ENCODE peak calls at places on chromosomes 3 and 15, in four cellular contexts. T, R, V and N are unnamed samples.

GRCh38 chr3:11591401-11592266 is 52.1 kb downstream of the VGLL4 start:
- DNase-seq in T (no peak), R (no peak), V (no peak), N (peak; percentile 62)

GRCh38 chr15:68379759-68380290 is 52.1 kb downstream of the ITGA11 start:
- DNase-seq in T (no peak), R (no peak), V (peak; percentile 19), N (no peak)

GRCh38 chr15:75646944-75647364 is 758 bp upstream of the SNX33 start:
- DNase-seq in T (no peak), R (no peak), V (peak; percentile 61), N (no peak)

GRCh38 chr15:28021281-28022039 is 77.7 kb downstream of the OCA2 start:
- DNase-seq in T (no peak), R (peak; percentile 42), V (peak; percentile 73), N (peak; percentile 22)

GRCh38 chr15:80031841-80032240 is 27.6 kb upstream of the ZFAND6 start:
- DNase-seq in T (no peak), R (no peak), V (no peak), N (no peak)

GRCh38 chr15:58520936-58521292 is 89.1 kb downstream of the LIPC start:
- DNase-seq in T (no peak), R (no peak), V (no peak), N (no peak)

GRCh38 chr15:99555089-99555488 is 10.7 kb upstream of the MEF2A start:
- DNase-seq in T (no peak), R (no peak), V (no peak), N (no peak)

GRCh38 chr3:61381745-61382392 is 130.6 kb upstream of the FHIT start:
- DNase-seq in T (no peak), R (peak; percentile 17), V (no peak), N (peak; percentile 48)

GRCh38 chr3:13401149-13401548 is 19.0 kb downstream of the NUP210 start:
- DNase-seq in T (no peak), R (no peak), V (no peak), N (no peak)

GRCh38 chr3:186307594-186307993 is 54.4 kb downstream of the DGKG start:
- DNase-seq in T (no peak), R (peak; percentile 27), V (no peak), N (no peak)

GRCh38 chr3:129632977-129633376 is 26.5 kb upstream of the PLXND1 start:
- DNase-seq in T (no peak), R (no peak), V (no peak), N (no peak)

GRCh38 chr3:159766563-159767185 is 222.0 kb upstream of the IL12A start:
- DNase-seq in T (no peak), R (peak; percentile 41), V (no peak), N (no peak)

GRCh38 chr3:134320749-134321148 is 53.5 kb downstream of the AMOTL2 start:
- DNase-seq in T (no peak), R (no peak), V (peak; percentile 43), N (peak; percentile 60)

GRCh38 chr3:150737874-150738679 is 24.9 kb downstream of the SIAH2 start:
- DNase-seq in T (peak; percentile 57), R (peak; percentile 88), V (no peak), N (peak; percentile 42)

GRCh38 chr3:134794950-134795775 is at the start of gene EPHB1:
- DNase-seq in T (peak; percentile 94), R (peak; percentile 72), V (peak; percentile 92), N (peak; percentile 60)

GRCh38 chr3:128353991-128354687 is 112.6 kb downstream of the DNAJB8 start:
- DNase-seq in T (no peak), R (peak; percentile 26), V (no peak), N (no peak)

GRCh38 chr3:155356594-155357370 is 63.3 kb upstream of the STRIT1 start:
- DNase-seq in T (no peak), R (no peak), V (peak; percentile 58), N (no peak)

GRCh38 chr3:125440559-125440955 is 65.4 kb upstream of the ZNF148 start:
- DNase-seq in T (no peak), R (no peak), V (peak; percentile 43), N (no peak)

GRCh38 chr3:179719048-179719734 is 66.4 kb downstream of the USP13 start:
- DNase-seq in T (no peak), R (no peak), V (peak; percentile 54), N (no peak)

GRCh38 chr3:103006541-103006940 is 571.7 kb downstream of the ZPLD1 start:
- DNase-seq in T (no peak), R (no peak), V (no peak), N (no peak)

DNA sequence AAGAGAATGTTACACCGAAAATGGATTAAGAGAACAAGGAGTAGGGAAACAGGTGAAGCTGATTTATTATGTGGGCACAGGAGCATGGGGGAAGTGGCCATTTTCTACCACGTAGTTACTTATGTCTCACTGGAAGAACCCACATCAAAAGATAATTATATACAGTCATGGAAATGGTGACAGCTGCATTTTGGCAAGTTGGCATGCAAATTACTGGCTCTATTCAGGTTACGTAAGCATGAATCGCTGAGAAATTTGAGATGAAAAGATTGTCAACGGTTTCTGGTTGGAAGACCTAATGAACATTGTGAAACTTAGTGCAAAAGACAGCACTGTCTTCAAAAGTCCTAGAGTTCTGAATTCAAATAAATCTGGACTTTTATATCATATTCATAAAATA is 567.6 kb downstream of the ZPLD1 start:
- DNase-seq in T (no peak), R (no peak), V (no peak), N (no peak)
- TF ChIP-seq EGR1 in T (no peak), R (no peak), V (no peak), N (no peak)

GRCh38 chr3:122074621-122075265 is 19.6 kb downstream of the CD86 start:
- DNase-seq in T (peak; percentile 92), R (no peak), V (no peak), N (no peak)
- TF ChIP-seq EGR1 in T (no peak), R (no peak), V (no peak), N (no peak)

GRCh38 chr15:51908312-51908711 is 63.3 kb downstream of the LEO1 start:
- DNase-seq in T (no peak), R (no peak), V (no peak), N (no peak)
- TF ChIP-seq EGR1 in T (no peak), R (no peak), V (no peak), N (no peak)

GRCh38 chr15:41115088-41115651 is 910 bp downstream of the INO80 start:
- DNase-seq in T (peak; percentile 25), R (peak; percentile 22), V (no peak), N (peak; percentile 37)

GRCh38 chr15:41116116-41116871 is at the start of gene INO80:
- DNase-seq in T (peak; percentile 94), R (peak; percentile 88), V (peak; percentile 97), N (peak; percentile 98)

GRCh38 chr15:41116872-41117242 is 777 bp upstream of the INO80 start:
- DNase-seq in T (no peak), R (no peak), V (no peak), N (no peak)

GRCh38 chr15:41115652-41116115 is 396 bp downstream of the INO80 start:
- DNase-seq in T (no peak), R (peak; percentile 91), V (no peak), N (peak; percentile 10)
- TF ChIP-seq EGR1 in T (no peak), R (peak; percentile 87), V (peak; percentile 62), N (no peak)

DNA sequence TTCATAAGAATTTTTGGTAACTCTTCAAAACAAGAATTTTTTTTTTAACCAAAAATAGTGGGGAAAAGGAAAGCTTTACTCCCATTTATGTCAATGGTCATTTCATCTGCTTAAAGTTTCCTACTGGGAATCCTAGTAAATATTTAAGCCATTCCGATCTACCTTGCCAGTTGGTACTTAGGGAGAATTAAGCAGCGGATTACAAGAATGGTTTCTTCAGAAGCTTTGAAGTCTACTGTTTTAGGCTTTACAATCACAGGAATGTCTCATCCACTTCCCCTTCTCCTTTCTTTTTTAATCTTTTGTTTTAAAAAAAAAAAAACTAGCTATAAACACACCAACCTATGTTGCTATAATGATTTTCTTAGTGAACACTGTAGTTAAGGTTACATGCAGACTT is 341.4 kb upstream of the ATP11B start:
- DNase-seq in T (no peak), R (no peak), V (no peak), N (no peak)
- TF ChIP-seq EGR1 in T (no peak), R (no peak), V (no peak), N (no peak)

GRCh38 chr3:56758539-56758981 is 43.2 kb downstream of the ARHGEF3 start:
- DNase-seq in T (peak; percentile 87), R (no peak), V (no peak), N (peak; percentile 66)

GRCh38 chr3:56753206-56753605 is 48.5 kb downstream of the ARHGEF3 start:
- DNase-seq in T (peak; percentile 87), R (no peak), V (no peak), N (no peak)

GRCh38 chr3:56759532-56759931 is 42.2 kb downstream of the ARHGEF3 start:
- DNase-seq in T (no peak), R (no peak), V (no peak), N (no peak)

GRCh38 chr3:56751056-56751455 is 50.7 kb downstream of the ARHGEF3 start:
- DNase-seq in T (no peak), R (no peak), V (no peak), N (no peak)

DNA sequence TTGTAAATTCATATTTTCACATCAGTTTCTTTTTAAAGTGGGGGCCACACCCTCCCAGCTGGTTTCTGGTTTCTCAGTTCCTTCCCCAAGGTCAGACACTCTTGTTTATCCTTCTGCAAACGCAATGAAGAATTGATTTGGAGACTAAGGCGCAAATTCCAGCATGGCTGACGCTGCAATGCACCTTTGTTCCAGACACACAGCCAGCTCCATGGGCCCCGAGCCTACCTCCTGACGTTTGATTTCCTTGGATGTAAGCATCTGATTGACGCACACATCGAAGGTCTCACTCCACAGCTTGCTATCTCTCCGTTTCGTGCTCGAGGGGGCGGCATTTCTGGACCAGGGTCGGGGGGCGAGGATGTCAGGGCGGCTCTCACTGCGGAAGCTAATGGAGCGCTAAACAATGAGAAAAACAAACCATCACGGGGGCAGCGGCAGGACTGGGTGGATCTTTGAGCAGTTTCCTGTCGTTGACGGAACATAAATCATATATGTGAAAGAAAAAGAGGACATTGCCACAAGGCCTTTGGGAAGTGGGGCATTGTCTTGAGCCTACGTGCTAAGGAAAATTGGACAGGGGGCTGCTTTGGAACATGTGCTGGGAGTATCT is 46.9 kb downstream of the ARHGEF3 start:
- DNase-seq in T (peak; percentile 34), R (no peak), V (no peak), N (no peak)
- TF ChIP-seq EGR1 in T (no peak), R (no peak), V (no peak), N (no peak)